ENCODE peak calls at places on chromosomes 13 and 19, in six cellular contexts. T, L, O, I, K and X are unnamed samples.

GRCh38 chr19:30668521-30669155 is 296.5 kb downstream of the ZNF536 start:
- DNase-seq in T (peak), L (no peak), O (no peak), I (no peak), K (no peak), X (no peak)

GRCh38 chr13:24618219-24618955 is 61.8 kb upstream of the ATP12A start:
- DNase-seq in T (peak), L (no peak), O (no peak), I (no peak), K (no peak), X (no peak)

GRCh38 chr13:100089633-100090032 is 740 bp downstream of the PCCA start:
- DNase-seq in T (peak), L (peak), O (peak), I (no peak), K (no peak), X (no peak)

GRCh38 chr13:104641309-104641708 is 1575.1 kb upstream of the SLC10A2 start:
- DNase-seq in T (no peak), L (peak), O (no peak), I (no peak), K (no peak), X (no peak)

GRCh38 chr19:38210458-38210987 is 13.5 kb downstream of the DPF1 start:
- DNase-seq in T (no peak), L (no peak), O (peak), I (peak), K (peak), X (peak)

GRCh38 chr19:48810151-48810550 is 678 bp downstream of the BCAT2 start:
- DNase-seq in T (no peak), L (no peak), O (no peak), I (no peak), K (no peak), X (no peak)

GRCh38 chr13:78732445-78733017 is 73.6 kb upstream of the OBI1 start:
- DNase-seq in T (no peak), L (no peak), O (no peak), I (no peak), K (no peak), X (no peak)

GRCh38 chr13:94712287-94712811 is at the start of gene SOX21:
- DNase-seq in T (no peak), L (no peak), O (no peak), I (peak), K (peak), X (peak)

GRCh38 chr13:108375772-108376171 is 106.3 kb downstream of the TNFSF13B start:
- DNase-seq in T (no peak), L (no peak), O (no peak), I (no peak), K (no peak), X (no peak)

GRCh38 chr19:27890206-27890605 is 1322.7 kb downstream of the UQCRFS1 start:
- DNase-seq in T (no peak), L (no peak), O (no peak), I (no peak), K (no peak), X (no peak)

GRCh38 chr13:29754486-29754806 is 96.0 kb downstream of the UBL3 start:
- DNase-seq in T (peak), L (peak), O (peak), I (peak), K (no peak), X (no peak)

GRCh38 chr13:28220166-28220565 is 81.8 kb downstream of the PAN3 start:
- DNase-seq in T (no peak), L (peak), O (peak), I (no peak), K (no peak), X (no peak)

GRCh38 chr13:60311527-60311926 is 85.5 kb upstream of the TDRD3 start:
- DNase-seq in T (no peak), L (no peak), O (no peak), I (no peak), K (no peak), X (no peak)

GRCh38 chr19:48271531-48272151 is 1.8 kb downstream of the ZNF114 start:
- DNase-seq in T (peak), L (peak), O (peak), I (peak), K (peak), X (peak)

GRCh38 chr13:61162636-61163035 is 253.0 kb downstream of the PCDH20 start:
- DNase-seq in T (no peak), L (peak), O (peak), I (no peak), K (no peak), X (no peak)

GRCh38 chr13:51494151-51494550 is 41.3 kb upstream of the INTS6 start:
- DNase-seq in T (no peak), L (peak), O (peak), I (no peak), K (no peak), X (no peak)

GRCh38 chr19:49282184-49282583 is 42.8 kb downstream of the SLC6A16 start:
- DNase-seq in T (no peak), L (no peak), O (no peak), I (no peak), K (no peak), X (no peak)

GRCh38 chr13:99496322-99497142 is 4.7 kb upstream of the TM9SF2 start:
- DNase-seq in T (peak), L (peak), O (peak), I (peak), K (no peak), X (no peak)

GRCh38 chr19:19566306-19566705 is 28.2 kb downstream of the CILP2 start:
- DNase-seq in T (no peak), L (peak), O (no peak), I (no peak), K (no peak), X (no peak)

GRCh38 chr13:41054212-41054877 is 7.0 kb upstream of the WBP4 start:
- DNase-seq in T (peak), L (peak), O (peak), I (no peak), K (peak), X (no peak)

GRCh38 chr19:6728346-6728745 is 7.9 kb upstream of the C3 start:
- DNase-seq in T (peak), L (no peak), O (no peak), I (no peak), K (no peak), X (no peak)

GRCh38 chr13:87244256-87244870 is 426.8 kb upstream of the SLITRK5 start:
- DNase-seq in T (no peak), L (no peak), O (no peak), I (no peak), K (no peak), X (no peak)

GRCh38 chr13:72514141-72514540 is 213.3 kb downstream of the MZT1 start:
- DNase-seq in T (no peak), L (peak), O (no peak), I (no peak), K (no peak), X (no peak)

GRCh38 chr13:39110518-39111097 is 72.4 kb downstream of the NHLRC3 start:
- DNase-seq in T (no peak), L (no peak), O (no peak), I (no peak), K (no peak), X (no peak)

GRCh38 chr13:92390217-92390616 is 836.4 kb upstream of the GPC6 start:
- DNase-seq in T (no peak), L (no peak), O (no peak), I (no peak), K (no peak), X (no peak)

GRCh38 chr13:30413842-30414241 is 8.5 kb upstream of the UBE2L5 start:
- DNase-seq in T (peak), L (no peak), O (no peak), I (no peak), K (no peak), X (no peak)

GRCh38 chr19:43950834-43951626 is at the start of gene ZNF221:
- DNase-seq in T (peak), L (peak), O (peak), I (peak), K (peak), X (peak)

GRCh38 chr19:2483084-2483483 is 7.2 kb downstream of the GADD45B start:
- DNase-seq in T (no peak), L (peak), O (no peak), I (no peak), K (no peak), X (no peak)

GRCh38 chr19:8610041-8610927 is at the start of gene ADAMTS10:
- DNase-seq in T (peak), L (peak), O (peak), I (peak), K (peak), X (peak)

GRCh38 chr19:17931532-17932191 is 1.2 kb upstream of the CCDC124 start:
- DNase-seq in T (no peak), L (no peak), O (no peak), I (peak), K (no peak), X (no peak)

GRCh38 chr13:52845766-52846566 is 2.5 kb downstream of the PCDH8 start:
- DNase-seq in T (peak), L (no peak), O (no peak), I (peak), K (peak), X (peak)

GRCh38 chr13:70723732-70724131 is 615.5 kb upstream of the KLHL1 start:
- DNase-seq in T (no peak), L (peak), O (no peak), I (no peak), K (no peak), X (no peak)

GRCh38 chr19:3519126-3519525 is 13.0 kb downstream of the FZR1 start:
- DNase-seq in T (no peak), L (no peak), O (no peak), I (no peak), K (no peak), X (no peak)

GRCh38 chr19:3518231-3518630 is 12.1 kb downstream of the FZR1 start:
- DNase-seq in T (no peak), L (no peak), O (no peak), I (peak), K (no peak), X (no peak)

GRCh38 chr19:3521104-3521445 is 15.0 kb downstream of the FZR1 start:
- DNase-seq in T (no peak), L (no peak), O (no peak), I (no peak), K (no peak), X (no peak)

GRCh38 chr19:3518669-3519068 is 12.6 kb downstream of the FZR1 start:
- DNase-seq in T (no peak), L (no peak), O (no peak), I (no peak), K (no peak), X (no peak)

DNA sequence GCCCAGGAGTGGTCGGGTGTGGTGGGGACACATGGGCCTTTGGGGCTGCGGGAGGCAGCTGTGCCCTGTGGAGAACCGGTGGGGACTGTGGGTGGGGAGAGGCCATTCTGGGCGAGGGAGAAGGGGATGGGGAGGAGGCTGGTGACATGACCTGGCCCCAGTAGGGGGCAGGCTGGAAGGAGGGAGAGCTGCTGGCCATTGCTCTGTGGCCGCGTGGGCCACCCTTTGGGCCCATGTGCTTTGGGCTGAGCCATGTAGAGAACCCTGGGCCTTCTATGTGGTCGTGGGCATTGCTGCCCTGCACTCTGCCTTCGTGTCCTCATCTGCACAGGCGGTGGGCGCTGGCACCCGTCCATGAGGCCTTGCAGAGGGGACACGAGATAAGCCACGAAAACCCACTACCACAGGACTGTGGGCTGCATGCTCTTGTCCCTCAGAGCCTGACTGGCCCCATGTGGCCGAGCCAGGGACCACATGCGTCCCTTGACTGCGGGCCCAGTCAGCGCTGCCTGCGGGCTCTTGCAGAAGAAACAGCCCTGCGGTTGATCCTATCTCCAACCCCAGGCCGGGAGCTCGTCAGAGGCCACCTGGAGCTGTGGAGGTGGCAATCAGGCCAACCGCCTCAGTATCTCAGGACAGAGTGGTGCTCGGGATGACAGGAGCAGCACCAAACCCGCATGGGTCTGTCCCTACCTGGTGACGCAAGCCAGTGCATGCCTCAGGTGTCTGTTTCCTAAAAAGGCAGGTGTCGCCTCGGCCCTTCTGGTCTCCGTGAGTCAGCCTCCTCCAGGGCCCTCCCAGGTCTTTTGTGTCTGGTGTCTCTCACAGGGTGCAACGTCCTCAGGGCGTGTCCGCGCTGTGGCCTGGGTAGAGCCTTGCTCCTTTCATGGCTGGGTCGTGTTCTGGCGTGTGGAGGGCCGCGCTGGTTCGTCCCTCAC is 14.3 kb downstream of the FZR1 start:
- DNase-seq in T (no peak), L (no peak), O (no peak), I (peak), K (no peak), X (peak)
- TF ChIP-seq CTCF in T (no peak), L (no peak), O (no peak), I (peak), K (peak), X (no peak)

DNA sequence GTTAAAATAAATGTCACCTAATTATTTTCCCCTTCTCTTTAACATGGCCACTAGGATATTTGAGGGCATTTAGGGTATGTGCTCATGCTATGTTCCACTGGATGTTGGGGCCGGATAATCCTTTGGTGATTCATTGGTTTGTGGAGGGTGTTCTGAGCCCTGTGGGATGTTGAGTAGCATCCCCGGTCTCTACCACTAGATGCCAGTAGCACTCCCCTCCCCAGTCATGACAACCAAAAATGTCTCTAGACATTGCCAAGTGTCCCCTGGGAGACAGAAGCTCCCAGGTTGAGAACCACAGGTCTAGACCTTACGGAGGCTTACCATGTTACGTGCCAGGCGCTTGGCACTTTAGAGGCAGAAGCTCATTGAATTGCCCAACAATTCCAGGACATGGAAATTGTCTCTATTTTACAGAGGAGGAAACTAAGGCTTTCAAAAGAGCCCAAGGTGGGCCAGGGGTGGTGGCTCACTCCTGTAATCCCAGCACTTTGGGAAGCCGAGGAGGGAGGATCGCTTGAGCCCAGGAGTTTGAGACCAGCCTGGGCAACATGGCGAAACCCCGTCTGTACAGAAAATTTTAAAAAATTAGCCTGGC is 14.1 kb downstream of the SHANK1 start:
- DNase-seq in T (peak), L (peak), O (peak), I (peak), K (peak), X (no peak)
- TF ChIP-seq CTCF in T (peak), L (peak), O (peak), I (peak), K (peak), X (peak)

GRCh38 chr13:50375792-50376191 is 360.5 kb downstream of the KCNRG start:
- DNase-seq in T (no peak), L (peak), O (peak), I (no peak), K (no peak), X (no peak)

GRCh38 chr13:50378513-50378970 is 363.3 kb downstream of the KCNRG start:
- DNase-seq in T (no peak), L (no peak), O (no peak), I (no peak), K (no peak), X (no peak)

GRCh38 chr13:50377726-50378270 is 362.6 kb downstream of the KCNRG start:
- DNase-seq in T (no peak), L (no peak), O (no peak), I (no peak), K (no peak), X (no peak)

GRCh38 chr13:50374517-50374916 is 359.3 kb downstream of the KCNRG start:
- DNase-seq in T (no peak), L (no peak), O (no peak), I (no peak), K (no peak), X (no peak)

DNA sequence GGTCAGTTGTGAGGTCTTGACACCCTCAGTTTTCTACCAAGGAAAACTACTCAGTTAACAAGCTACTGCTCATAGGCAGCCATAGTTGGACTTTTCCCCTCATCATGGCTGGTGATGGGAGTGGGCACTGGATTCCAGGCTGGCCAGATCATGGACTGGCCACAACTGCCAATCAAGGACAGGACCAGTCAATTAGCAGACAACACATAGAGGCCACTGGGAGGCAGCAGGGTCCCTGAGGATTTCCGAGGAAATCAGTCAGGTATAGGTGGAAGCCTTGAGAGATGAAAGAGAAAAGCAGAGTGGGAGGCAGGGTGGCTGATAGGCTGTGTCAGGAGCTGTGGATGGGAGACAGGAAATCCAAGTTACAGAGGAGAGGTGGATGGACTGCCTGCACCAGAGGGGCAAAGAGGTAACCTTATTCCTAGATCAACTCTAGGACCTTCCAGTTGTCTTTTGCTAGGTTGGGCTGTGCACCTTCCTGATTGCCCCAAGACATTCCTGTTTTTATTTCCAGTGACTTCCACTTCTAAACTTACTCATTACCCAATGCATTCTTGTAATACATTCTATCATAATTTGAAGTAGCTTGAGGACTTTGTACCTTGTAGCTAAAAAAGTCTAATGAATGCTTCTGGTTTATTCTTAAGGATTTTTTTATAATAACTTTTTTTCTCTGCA is 361.8 kb downstream of the KCNRG start:
- DNase-seq in T (no peak), L (no peak), O (no peak), I (peak), K (no peak), X (no peak)
- TF ChIP-seq CTCF in T (no peak), L (no peak), O (no peak), I (peak), K (no peak), X (no peak)

GRCh38 chr19:33193269-33193863 is 764 bp upstream of the LRP3 start:
- DNase-seq in T (no peak), L (no peak), O (no peak), I (no peak), K (no peak), X (no peak)

GRCh38 chr19:33194527-33194883 is 375 bp downstream of the LRP3 start:
- DNase-seq in T (no peak), L (peak), O (no peak), I (no peak), K (no peak), X (no peak)

GRCh38 chr19:33191501-33191900 is 2.6 kb upstream of the LRP3 start:
- DNase-seq in T (no peak), L (no peak), O (no peak), I (no peak), K (no peak), X (no peak)

GRCh38 chr19:33193864-33194362 is at the start of gene LRP3:
- DNase-seq in T (peak), L (peak), O (peak), I (no peak), K (peak), X (peak)

DNA sequence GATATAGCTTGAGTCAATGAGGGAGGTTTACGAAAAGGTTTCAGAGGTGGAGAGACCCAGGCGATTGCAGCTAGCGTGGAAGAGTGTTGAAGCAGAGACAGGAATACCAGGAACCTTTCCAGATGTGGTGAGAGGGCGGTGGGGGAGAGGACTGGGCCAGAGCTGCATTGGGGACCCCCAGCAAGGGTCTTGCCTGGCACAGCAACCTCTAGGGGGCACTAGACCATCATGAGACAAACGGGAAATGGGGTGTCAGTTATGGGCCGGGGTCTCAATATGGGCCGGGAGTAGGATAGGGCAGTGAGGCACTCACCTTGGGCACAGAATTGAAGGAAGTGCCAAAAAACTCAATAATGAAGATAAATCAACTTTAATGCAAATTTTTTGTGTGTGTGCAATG is 2.1 kb upstream of the LRP3 start:
- DNase-seq in T (no peak), L (no peak), O (no peak), I (no peak), K (no peak), X (no peak)
- TF ChIP-seq CTCF in T (peak), L (peak), O (no peak), I (peak), K (peak), X (peak)

GRCh38 chr13:111046590-111047141 is 68.4 kb upstream of the ARHGEF7 start:
- DNase-seq in T (peak), L (peak), O (peak), I (no peak), K (no peak), X (no peak)
- TF ChIP-seq CTCF in T (peak), L (peak), O (peak), I (peak), K (no peak), X (no peak)

GRCh38 chr19:3618811-3619630 is 7.6 kb downstream of the CACTIN start:
- DNase-seq in T (no peak), L (no peak), O (no peak), I (no peak), K (no peak), X (no peak)
- TF ChIP-seq CTCF in T (no peak), L (no peak), O (no peak), I (no peak), K (no peak), X (peak)